ENCODE peak calls at places on chromosomes 11 and 22, in seven cellular contexts. C is CD8-positive, alpha-beta T cell; N is pancreas; X is heart right ventricle; Y is uterus; O is fibroblast of lung; P is SJSA1. K is an unnamed sample. For H3K9me3, the result is how much of the 10 kb centered on the place peaks cover.

GRCh38 chr11:119347242-119347641 is 737 bp upstream of the MFRP start:
- DNase-seq in X (no peak), C (no peak), O (no peak), Y (no peak), N (no peak), P (no peak), K (no peak)

GRCh38 chr11:122717264-122717867 is 61.8 kb downstream of the UBASH3B start:
- DNase-seq in Y (no peak), X (no peak), C (peak), O (no peak), P (no peak), N (no peak), K (no peak)

GRCh38 chr11:116917632-116918031 is 80.2 kb upstream of the APOA1 start:
- DNase-seq in O (no peak), X (no peak), P (no peak), Y (no peak), C (no peak), N (no peak), K (no peak)

GRCh38 chr22:50576070-50576469 is 2.2 kb downstream of the CPT1B start:
- DNase-seq in Y (no peak), O (peak), X (no peak), C (no peak), N (no peak), P (no peak), K (peak)

GRCh38 chr11:61860054-61860903 is 31.1 kb downstream of the FADS3 start:
- DNase-seq in X (peak), C (no peak), O (peak), N (peak), Y (peak), P (no peak), K (no peak)

GRCh38 chr22:47795477-47796127 is 1033.2 kb downstream of the TBC1D22A start:
- DNase-seq in O (no peak), X (no peak), N (no peak), Y (no peak), C (no peak), P (no peak), K (no peak)

GRCh38 chr11:95445746-95446333 is 214.8 kb upstream of the SESN3 start:
- DNase-seq in Y (no peak), P (no peak), O (peak), C (no peak), N (no peak), X (no peak), K (no peak)

GRCh38 chr11:73423506-73423905 is 47.3 kb downstream of the RELT start:
- DNase-seq in P (no peak), O (no peak), C (no peak), N (no peak), X (no peak), Y (no peak), K (no peak)

DNA sequence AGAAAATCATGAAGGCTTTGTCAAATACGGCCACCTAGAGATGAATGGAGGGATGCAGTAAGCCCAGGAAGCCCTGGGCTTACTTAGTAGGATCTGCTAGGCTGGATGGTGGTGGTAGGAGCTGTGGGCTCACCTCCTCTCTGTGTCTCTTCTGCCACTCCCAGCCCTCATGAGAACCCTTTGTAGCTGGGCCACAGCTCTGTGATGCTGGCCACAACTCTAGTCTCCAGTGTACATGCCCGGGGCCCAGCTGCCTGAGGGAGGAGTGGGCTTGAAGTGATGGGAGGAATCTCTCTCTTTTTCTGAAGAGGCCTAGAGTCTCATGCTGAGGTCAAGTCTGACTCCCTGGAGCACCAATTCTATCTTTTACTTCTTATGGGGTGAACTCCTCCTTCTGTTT is 32.4 kb upstream of the SYT13 start:
- DNase-seq in P (no peak), X (no peak), C (no peak), O (no peak), N (no peak), Y (no peak), K (no peak)
- H3K4me3 ChIP-seq in P (no peak), X (no peak), C (no peak), O (no peak), N (no peak), Y (no peak), K (no peak)

GRCh38 chr11:86292912-86293606 is 9.0 kb upstream of the HIKESHI start:
- DNase-seq in X (no peak), O (no peak), P (no peak), Y (no peak), N (no peak), C (no peak), K (no peak)
- H3K9me3 ChIP-seq in X (under half), O (under half), P (under half), Y (under half), N (under half), C (under half), K (under half)

GRCh38 chr11:18012906-18013781 is at the start of gene SERGEF:
- DNase-seq in X (peak), Y (peak), P (peak), O (peak), C (peak), N (peak), K (peak)
- H3K4me3 ChIP-seq in X (peak), Y (peak), P (peak), O (peak), C (peak), N (peak), K (peak)

GRCh38 chr11:29657709-29658108 is 359.1 kb downstream of the KCNA4 start:
- DNase-seq in N (no peak), P (no peak), X (peak), C (no peak), Y (no peak), O (no peak), K (no peak)
- H3K9me3 ChIP-seq in N (under half), P (under half), X (under half), C (under half), Y (under half), O (under half), K (under half)

GRCh38 chr11:24679686-24680318 is 182.9 kb downstream of the LUZP2 start:
- DNase-seq in P (no peak), X (no peak), N (no peak), O (peak), C (no peak), Y (no peak), K (no peak)
- H3K4me3 ChIP-seq in P (no peak), X (no peak), N (no peak), O (no peak), C (no peak), Y (no peak), K (no peak)

DNA sequence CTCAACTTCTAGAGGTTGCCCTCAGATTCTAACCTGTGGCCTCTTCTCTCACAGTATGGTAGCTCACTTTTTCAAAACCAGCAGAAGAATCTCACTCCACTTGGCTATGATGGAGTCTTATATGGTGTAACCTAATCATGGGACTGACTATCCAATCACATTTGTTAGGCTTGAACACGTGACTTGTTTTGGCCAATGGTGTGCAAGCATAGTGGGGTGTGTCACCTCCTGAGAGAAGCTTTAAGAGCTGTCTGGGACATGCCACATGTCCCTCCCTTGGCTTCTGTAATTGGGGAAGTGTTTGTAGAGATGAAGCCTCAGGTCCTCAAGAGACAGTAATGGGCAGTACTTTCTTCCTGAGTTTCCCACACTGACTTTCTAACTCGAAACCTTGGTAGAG is 12.8 kb upstream of the SMIM38 start:
- DNase-seq in O (no peak), P (no peak), X (no peak), N (no peak), C (no peak), Y (no peak), K (no peak)
- H3K9me3 ChIP-seq in O (under half), P (under half), X (under half), N (under half), C (under half), Y (under half), K (under half)

GRCh38 chr22:38867496-38868285 is 4.3 kb downstream of the CBX6 start:
- DNase-seq in X (no peak), C (no peak), N (no peak), P (no peak), Y (peak), O (no peak), K (no peak)

GRCh38 chr22:38867124-38867455 is 4.9 kb downstream of the CBX6 start:
- DNase-seq in Y (no peak), N (no peak), P (no peak), X (no peak), O (no peak), C (no peak), K (no peak)

GRCh38 chr22:38866024-38866398 is 6.0 kb downstream of the CBX6 start:
- DNase-seq in Y (no peak), C (no peak), X (no peak), N (no peak), O (no peak), P (no peak), K (no peak)

GRCh38 chr22:38865201-38866023 is 6.6 kb downstream of the CBX6 start:
- DNase-seq in O (no peak), P (no peak), C (no peak), X (no peak), Y (peak), N (peak), K (peak)

GRCh38 chr22:38866399-38867123 is 5.5 kb downstream of the CBX6 start:
- DNase-seq in O (no peak), Y (peak), P (no peak), C (no peak), N (peak), X (no peak), K (peak)
- H3K4me3 ChIP-seq in O (no peak), Y (no peak), P (no peak), C (no peak), N (no peak), X (no peak), K (no peak)

DNA sequence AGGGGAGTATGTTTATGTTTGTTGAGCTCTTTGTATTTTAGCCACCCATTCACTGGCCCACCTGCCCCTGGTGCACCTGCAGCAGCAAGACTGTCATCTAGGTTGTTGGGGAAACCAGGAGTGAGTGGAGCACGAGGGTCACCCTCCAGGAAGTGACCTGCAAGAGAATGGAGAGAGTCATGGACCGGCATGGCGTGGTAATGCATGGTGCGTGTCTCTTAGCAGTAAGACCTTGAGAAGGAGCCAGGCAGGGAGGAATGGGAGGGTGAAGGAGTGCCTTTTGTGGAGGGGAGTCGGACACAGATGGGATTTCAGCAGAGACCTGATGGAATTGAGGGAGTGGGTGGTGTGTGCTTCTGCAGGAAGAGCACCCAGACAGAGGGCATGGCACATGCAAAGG is 37.9 kb downstream of the KCNQ1 start:
- DNase-seq in X (no peak), N (no peak), O (no peak), P (no peak), C (no peak), Y (no peak), K (no peak)
- H3K9me3 ChIP-seq in X (under half), N (under half), O (under half), P (under half), C (under half), Y (under half), K (under half)

GRCh38 chr22:46286006-46286405 is 10.7 kb upstream of the GTSE1 start:
- DNase-seq in Y (no peak), C (no peak), X (no peak), O (no peak), P (no peak), N (no peak), K (no peak)

GRCh38 chr22:46289244-46289891 is 7.3 kb upstream of the GTSE1 start:
- DNase-seq in N (peak), P (no peak), C (no peak), O (no peak), Y (no peak), X (no peak), K (no peak)

GRCh38 chr22:46287873-46288751 is 8.6 kb upstream of the GTSE1 start:
- DNase-seq in P (no peak), C (peak), N (no peak), Y (no peak), O (no peak), X (peak), K (no peak)

GRCh38 chr22:46288846-46289243 is 7.8 kb upstream of the GTSE1 start:
- DNase-seq in N (no peak), X (no peak), Y (no peak), O (no peak), P (no peak), C (no peak), K (no peak)

GRCh38 chr22:46286941-46287872 is 9.5 kb upstream of the GTSE1 start:
- DNase-seq in O (no peak), Y (no peak), N (peak), C (no peak), X (no peak), P (no peak), K (no peak)
- H3K4me3 ChIP-seq in O (no peak), Y (no peak), N (no peak), C (no peak), X (peak), P (no peak), K (no peak)